ENCODE peak calls at places on chromosomes 7 and 10, in six cellular contexts. P is keratinocyte, A is suprapubic skin, B is left cardiac atrium, G is NCI-H1105, W is amniotic stem cell. V is an unnamed sample.

GRCh38 chr7:2734761-2735571 is 47.0 kb downstream of the AMZ1 start:
- DNase-seq in G (no peak), P (no peak), B (peak), A (peak), W (no peak), V (no peak)

GRCh38 chr7:145737617-145738016 is 379.0 kb upstream of the CNTNAP2 start:
- DNase-seq in W (no peak), A (no peak), G (no peak), P (no peak), B (no peak), V (no peak)

GRCh38 chr7:76057813-76058145 is 9.9 kb downstream of the MDH2 start:
- DNase-seq in W (no peak), P (no peak), B (no peak), A (no peak), G (no peak), V (no peak)

GRCh38 chr7:101333912-101334311 is 12.3 kb upstream of the IFT22 start:
- DNase-seq in W (no peak), A (no peak), P (no peak), G (no peak), B (no peak), V (no peak)

GRCh38 chr7:41060796-41061195 is 642.1 kb downstream of the INHBA start:
- DNase-seq in B (no peak), G (no peak), A (no peak), W (no peak), P (no peak), V (no peak)

GRCh38 chr7:30471205-30471604 is 7.4 kb downstream of the NOD1 start:
- DNase-seq in P (no peak), G (no peak), A (no peak), W (no peak), B (no peak), V (no peak)

GRCh38 chr7:40808409-40808942 is 673.7 kb downstream of the SUGCT start:
- DNase-seq in P (no peak), A (no peak), B (no peak), W (peak), G (no peak), V (no peak)

GRCh38 chr10:77975086-77975666 is 48.6 kb upstream of the DLG5 start:
- DNase-seq in G (no peak), A (no peak), P (no peak), B (no peak), W (no peak), V (no peak)

GRCh38 chr7:131604841-131605279 is 48.4 kb upstream of the PODXL start:
- DNase-seq in G (no peak), B (no peak), A (no peak), W (peak), P (peak), V (no peak)

GRCh38 chr7:28784166-28784870 is 173.8 kb downstream of the TRIL start:
- DNase-seq in G (peak), P (no peak), B (no peak), W (no peak), A (no peak), V (no peak)

GRCh38 chr10:104049497-104050250 is 36.0 kb downstream of the COL17A1 start:
- DNase-seq in B (peak), G (no peak), A (no peak), P (no peak), W (peak), V (no peak)

GRCh38 chr10:26468291-26468690 is 30.1 kb downstream of the APBB1IP start:
- DNase-seq in W (no peak), B (no peak), G (no peak), A (no peak), P (no peak), V (no peak)